ENCODE peak calls at places on chromosomes 3 and 15, in ten cellular contexts. One of them, this sample, is unnamed.

GRCh38 chr15:32861741-32862140 is 143.9 kb downstream of the GREM1 start:
- DNase-seq in heart left ventricle: no peak
- DNase-seq in H9: peak; percentile 40
- DNase-seq in IMR-90: peak; percentile 73
- DNase-seq in mammary epithelial cell: peak; percentile 37
- DNase-seq in left ventricle myocardium inferior: no peak
- DNase-seq in OCI-LY7: no peak
- DNase-seq in breast epithelium: no peak
- DNase-seq in upper lobe of right lung: peak; percentile 71
- DNase-seq in pancreas: no peak
- DNase-seq in this sample: no peak

GRCh38 chr3:184532940-184533732 is 28.4 kb upstream of the EPHB3 start:
- DNase-seq in heart left ventricle: no peak
- DNase-seq in H9: peak; percentile 10
- DNase-seq in IMR-90: no peak
- DNase-seq in mammary epithelial cell: no peak
- DNase-seq in left ventricle myocardium inferior: no peak
- DNase-seq in OCI-LY7: no peak
- DNase-seq in breast epithelium: no peak
- DNase-seq in upper lobe of right lung: no peak
- DNase-seq in pancreas: no peak
- DNase-seq in this sample: no peak

GRCh38 chr15:101651753-101652097 is 456 bp downstream of the TM2D3 start:
- DNase-seq in heart left ventricle: peak; percentile 64
- DNase-seq in H9: no peak
- DNase-seq in IMR-90: no peak
- DNase-seq in mammary epithelial cell: peak; percentile 43
- DNase-seq in left ventricle myocardium inferior: no peak
- DNase-seq in OCI-LY7: no peak
- DNase-seq in breast epithelium: no peak
- DNase-seq in upper lobe of right lung: no peak
- DNase-seq in pancreas: no peak
- DNase-seq in this sample: no peak

GRCh38 chr15:70099966-70100494 is 2.3 kb upstream of the TLE3 start:
- DNase-seq in heart left ventricle: no peak
- DNase-seq in H9: no peak
- DNase-seq in IMR-90: no peak
- DNase-seq in mammary epithelial cell: no peak
- DNase-seq in left ventricle myocardium inferior: no peak
- DNase-seq in OCI-LY7: peak; percentile 36
- DNase-seq in breast epithelium: no peak
- DNase-seq in upper lobe of right lung: no peak
- DNase-seq in pancreas: no peak
- DNase-seq in this sample: no peak

GRCh38 chr3:179991104-179991503 is 45.6 kb downstream of the PEX5L start:
- DNase-seq in heart left ventricle: no peak
- DNase-seq in H9: no peak
- DNase-seq in IMR-90: no peak
- DNase-seq in mammary epithelial cell: peak; percentile 16
- DNase-seq in left ventricle myocardium inferior: no peak
- DNase-seq in OCI-LY7: no peak
- DNase-seq in breast epithelium: no peak
- DNase-seq in upper lobe of right lung: no peak
- DNase-seq in pancreas: no peak
- DNase-seq in this sample: no peak

GRCh38 chr15:90918835-90919234 is 13.5 kb downstream of the HDDC3 start:
- DNase-seq in heart left ventricle: no peak
- DNase-seq in H9: no peak
- DNase-seq in IMR-90: no peak
- DNase-seq in mammary epithelial cell: no peak
- DNase-seq in left ventricle myocardium inferior: no peak
- DNase-seq in OCI-LY7: no peak
- DNase-seq in breast epithelium: no peak
- DNase-seq in upper lobe of right lung: no peak
- DNase-seq in pancreas: no peak
- DNase-seq in this sample: no peak

GRCh38 chr15:85427286-85428028 is 47.1 kb downstream of the AKAP13 start:
- DNase-seq in heart left ventricle: no peak
- DNase-seq in H9: no peak
- DNase-seq in IMR-90: no peak
- DNase-seq in mammary epithelial cell: no peak
- DNase-seq in left ventricle myocardium inferior: no peak
- DNase-seq in OCI-LY7: no peak
- DNase-seq in breast epithelium: no peak
- DNase-seq in upper lobe of right lung: no peak
- DNase-seq in pancreas: no peak
- DNase-seq in this sample: no peak

GRCh38 chr3:40970067-40970466 is 229.2 kb upstream of the CTNNB1 start:
- DNase-seq in heart left ventricle: no peak
- DNase-seq in H9: no peak
- DNase-seq in IMR-90: no peak
- DNase-seq in mammary epithelial cell: no peak
- DNase-seq in left ventricle myocardium inferior: no peak
- DNase-seq in OCI-LY7: no peak
- DNase-seq in breast epithelium: no peak
- DNase-seq in upper lobe of right lung: no peak
- DNase-seq in pancreas: no peak
- DNase-seq in this sample: no peak

DNA sequence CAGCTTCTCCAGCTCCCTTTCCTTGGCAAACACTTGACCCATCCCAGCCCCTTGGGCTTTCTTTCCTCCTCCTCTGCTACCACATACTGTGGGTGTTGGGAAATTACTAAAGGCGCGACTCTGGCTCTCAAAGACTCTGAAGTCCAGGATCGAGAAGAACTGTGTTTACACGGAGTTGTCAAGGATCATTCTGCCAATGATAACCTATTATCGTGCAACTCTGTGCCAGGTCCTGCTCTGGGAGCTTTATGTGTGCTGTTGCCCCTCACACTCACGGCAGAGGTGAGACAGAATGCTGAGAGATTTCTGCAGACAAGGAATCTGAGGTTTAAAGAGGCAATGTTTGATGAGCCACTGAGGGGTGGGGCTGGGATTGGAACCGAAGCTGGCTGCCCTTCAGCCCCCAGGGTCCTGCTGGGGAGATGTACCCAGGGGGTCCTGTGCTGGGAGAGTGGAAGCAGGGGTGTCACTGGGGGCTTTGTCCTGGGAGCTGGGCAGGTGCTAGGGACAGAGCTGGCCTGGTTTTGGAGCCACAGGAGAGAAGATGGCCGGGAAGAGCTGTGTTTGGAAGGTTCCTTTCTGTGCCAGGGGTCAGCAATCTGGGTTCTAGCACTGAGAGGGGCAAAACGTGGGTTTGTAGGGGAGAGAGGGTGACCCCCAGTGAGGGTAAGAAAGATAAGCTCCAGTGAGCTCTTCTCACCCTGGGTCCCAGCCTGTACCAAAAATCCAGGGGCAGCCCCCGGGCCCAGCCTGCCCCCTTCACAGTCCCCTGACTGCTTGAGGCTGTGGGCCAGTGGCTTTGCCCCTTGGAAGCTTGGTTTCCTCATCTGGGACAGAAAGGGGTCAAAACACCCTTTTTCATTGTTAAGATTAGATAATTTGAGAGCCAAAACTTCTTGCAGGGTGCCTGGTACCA is 69.4 kb downstream of the SMAD3 start:
- DNase-seq in heart left ventricle: no peak
- DNase-seq in H9: no peak
- DNase-seq in IMR-90: no peak
- DNase-seq in mammary epithelial cell: no peak
- DNase-seq in left ventricle myocardium inferior: no peak
- DNase-seq in OCI-LY7: no peak
- DNase-seq in breast epithelium: no peak
- DNase-seq in upper lobe of right lung: no peak
- DNase-seq in pancreas: no peak
- DNase-seq in this sample: peak; percentile 28
- H3K4me1 ChIP-seq in heart left ventricle: peaks cover 76% of the 10 kb centered on the region
- H3K4me1 ChIP-seq in H9: peaks cover 9% of the 10 kb centered on the region
- H3K4me1 ChIP-seq in IMR-90: peaks cover 73% of the 10 kb centered on the region
- H3K4me1 ChIP-seq in mammary epithelial cell: peaks cover 30% of the 10 kb centered on the region
- H3K4me1 ChIP-seq in left ventricle myocardium inferior: peaks cover 93% of the 10 kb centered on the region
- H3K4me1 ChIP-seq in OCI-LY7: peaks cover 62% of the 10 kb centered on the region
- H3K4me1 ChIP-seq in breast epithelium: peaks cover 14% of the 10 kb centered on the region
- H3K4me1 ChIP-seq in upper lobe of right lung: peaks cover 91% of the 10 kb centered on the region
- H3K4me1 ChIP-seq in pancreas: peaks cover 75% of the 10 kb centered on the region
- H3K4me1 ChIP-seq in this sample: peaks cover 43% of the 10 kb centered on the region

GRCh38 chr3:195896361-195897080 is 11.8 kb downstream of the TNK2 start:
- DNase-seq in heart left ventricle: peak; percentile 70
- DNase-seq in H9: no peak
- DNase-seq in IMR-90: peak; percentile 83
- DNase-seq in mammary epithelial cell: no peak
- DNase-seq in left ventricle myocardium inferior: peak; percentile 52
- DNase-seq in OCI-LY7: peak; percentile 19
- DNase-seq in breast epithelium: peak; percentile 40
- DNase-seq in upper lobe of right lung: no peak
- DNase-seq in pancreas: no peak
- DNase-seq in this sample: no peak

GRCh38 chr3:195895900-195896360 is 12.4 kb downstream of the TNK2 start:
- DNase-seq in heart left ventricle: peak; percentile 68
- DNase-seq in H9: no peak
- DNase-seq in IMR-90: no peak
- DNase-seq in mammary epithelial cell: peak; percentile 51
- DNase-seq in left ventricle myocardium inferior: peak; percentile 74
- DNase-seq in OCI-LY7: peak; percentile 79
- DNase-seq in breast epithelium: peak; percentile 78
- DNase-seq in upper lobe of right lung: peak; percentile 91
- DNase-seq in pancreas: peak; percentile 86
- DNase-seq in this sample: peak; percentile 65

GRCh38 chr3:195897081-195897852 is 11.1 kb downstream of the TNK2 start:
- DNase-seq in heart left ventricle: no peak
- DNase-seq in H9: no peak
- DNase-seq in IMR-90: peak; percentile 74
- DNase-seq in mammary epithelial cell: peak; percentile 93
- DNase-seq in left ventricle myocardium inferior: no peak
- DNase-seq in OCI-LY7: no peak
- DNase-seq in breast epithelium: peak; percentile 70
- DNase-seq in upper lobe of right lung: no peak
- DNase-seq in pancreas: peak; percentile 27
- DNase-seq in this sample: no peak

GRCh38 chr3:195899701-195900425 is 8.5 kb downstream of the TNK2 start:
- DNase-seq in heart left ventricle: no peak
- DNase-seq in H9: no peak
- DNase-seq in IMR-90: no peak
- DNase-seq in mammary epithelial cell: no peak
- DNase-seq in left ventricle myocardium inferior: no peak
- DNase-seq in OCI-LY7: no peak
- DNase-seq in breast epithelium: no peak
- DNase-seq in upper lobe of right lung: no peak
- DNase-seq in pancreas: peak; percentile 37
- DNase-seq in this sample: no peak

GRCh38 chr3:195897853-195898415 is 10.4 kb downstream of the TNK2 start:
- DNase-seq in heart left ventricle: no peak
- DNase-seq in H9: no peak
- DNase-seq in IMR-90: no peak
- DNase-seq in mammary epithelial cell: no peak
- DNase-seq in left ventricle myocardium inferior: no peak
- DNase-seq in OCI-LY7: no peak
- DNase-seq in breast epithelium: peak; percentile 36
- DNase-seq in upper lobe of right lung: no peak
- DNase-seq in pancreas: peak; percentile 17
- DNase-seq in this sample: no peak
- TF ChIP-seq CTCF in heart left ventricle: no peak
- TF ChIP-seq CTCF in H9: peak; percentile 47
- TF ChIP-seq CTCF in IMR-90: no peak
- TF ChIP-seq CTCF in mammary epithelial cell: peak; percentile 45
- TF ChIP-seq CTCF in left ventricle myocardium inferior: no peak
- TF ChIP-seq CTCF in OCI-LY7: no peak
- TF ChIP-seq CTCF in breast epithelium: no peak
- TF ChIP-seq CTCF in upper lobe of right lung: no peak
- TF ChIP-seq CTCF in pancreas: no peak
- TF ChIP-seq CTCF in this sample: no peak

DNA sequence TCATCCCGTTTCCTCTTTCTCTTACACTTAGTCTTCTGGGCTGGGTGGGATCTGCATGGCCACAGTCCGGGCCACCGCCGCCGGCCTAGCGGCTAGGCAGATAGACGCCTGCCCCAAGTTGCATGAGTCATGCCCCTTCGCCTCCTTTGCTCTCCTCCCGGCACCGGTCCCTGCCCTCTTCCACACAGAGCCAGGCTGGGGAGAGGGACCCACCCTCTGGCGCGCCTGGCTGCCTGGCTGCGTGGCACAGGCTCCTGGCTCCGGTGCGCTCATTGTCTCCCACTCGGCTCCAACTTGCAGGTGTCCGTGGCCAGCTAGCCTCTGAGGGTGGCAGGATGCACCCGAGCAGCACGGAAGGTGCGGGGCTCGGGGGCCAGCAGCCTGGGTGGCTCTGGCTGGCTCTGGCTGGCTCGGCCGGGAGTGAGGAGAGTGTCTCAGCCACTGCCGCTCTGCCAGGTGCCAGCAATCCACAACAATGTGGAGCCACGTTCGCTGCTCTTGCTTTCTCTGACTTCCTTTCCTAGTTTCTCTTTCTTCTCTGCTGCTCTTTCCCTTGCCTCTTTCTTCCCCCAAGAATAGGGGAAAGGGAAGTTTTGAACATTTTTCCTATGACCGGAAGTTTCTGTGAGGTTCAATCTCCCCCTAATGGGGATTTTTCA is 22.4 kb upstream of the MTHFS start:
- DNase-seq in heart left ventricle: no peak
- DNase-seq in H9: peak; percentile 86
- DNase-seq in IMR-90: no peak
- DNase-seq in mammary epithelial cell: no peak
- DNase-seq in left ventricle myocardium inferior: no peak
- DNase-seq in OCI-LY7: no peak
- DNase-seq in breast epithelium: no peak
- DNase-seq in upper lobe of right lung: no peak
- DNase-seq in pancreas: no peak
- DNase-seq in this sample: no peak
- H3K9me3 ChIP-seq in heart left ventricle: peaks cover 80% of the 10 kb centered on the region
- H3K9me3 ChIP-seq in H9: peaks cover 14% of the 10 kb centered on the region
- H3K9me3 ChIP-seq in IMR-90: peaks cover 45% of the 10 kb centered on the region
- H3K9me3 ChIP-seq in mammary epithelial cell: peaks cover 45% of the 10 kb centered on the region
- H3K9me3 ChIP-seq in left ventricle myocardium inferior: peaks cover 81% of the 10 kb centered on the region
- H3K9me3 ChIP-seq in OCI-LY7: peaks cover 74% of the 10 kb centered on the region
- H3K9me3 ChIP-seq in breast epithelium: peaks cover 56% of the 10 kb centered on the region
- H3K9me3 ChIP-seq in upper lobe of right lung: peaks cover 69% of the 10 kb centered on the region
- H3K9me3 ChIP-seq in pancreas: no peaks in the 10 kb centered on the region
- H3K9me3 ChIP-seq in this sample: peaks cover 35% of the 10 kb centered on the region

GRCh38 chr3:76438971-76439370 is 600.9 kb upstream of the ROBO2 start:
- DNase-seq in heart left ventricle: no peak
- DNase-seq in H9: no peak
- DNase-seq in IMR-90: peak; percentile 77
- DNase-seq in mammary epithelial cell: no peak
- DNase-seq in left ventricle myocardium inferior: no peak
- DNase-seq in OCI-LY7: no peak
- DNase-seq in breast epithelium: no peak
- DNase-seq in upper lobe of right lung: no peak
- DNase-seq in pancreas: no peak
- DNase-seq in this sample: no peak

GRCh38 chr3:76436895-76437294 is 603.0 kb upstream of the ROBO2 start:
- DNase-seq in heart left ventricle: no peak
- DNase-seq in H9: no peak
- DNase-seq in IMR-90: peak; percentile 79
- DNase-seq in mammary epithelial cell: no peak
- DNase-seq in left ventricle myocardium inferior: no peak
- DNase-seq in OCI-LY7: no peak
- DNase-seq in breast epithelium: no peak
- DNase-seq in upper lobe of right lung: no peak
- DNase-seq in pancreas: no peak
- DNase-seq in this sample: no peak

DNA sequence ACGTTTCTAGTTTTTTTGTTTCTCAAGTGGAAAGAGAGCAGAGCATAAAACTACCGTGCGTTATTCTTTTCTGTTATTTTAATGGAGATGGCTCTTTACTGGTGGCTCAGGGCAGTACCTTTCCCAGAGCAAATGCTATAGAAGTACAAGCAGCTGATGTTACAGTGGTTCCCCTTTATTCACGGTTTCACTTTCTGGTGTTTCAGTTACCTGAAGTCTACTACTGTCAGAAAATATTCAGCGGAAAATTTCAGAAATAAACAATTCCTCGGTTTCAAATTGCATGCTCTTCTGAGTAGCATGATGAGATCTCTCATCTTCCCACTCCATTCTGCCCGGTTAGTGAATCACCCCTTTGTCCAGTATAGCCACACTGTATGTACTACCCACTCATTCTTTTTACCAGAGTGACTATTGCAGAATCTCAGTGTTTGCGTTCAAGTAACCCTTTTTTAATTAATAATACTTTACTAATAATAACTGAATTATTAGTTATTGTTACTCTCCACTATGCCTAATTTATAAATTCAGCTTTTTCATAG is 597.5 kb upstream of the ROBO2 start:
- DNase-seq in heart left ventricle: no peak
- DNase-seq in H9: no peak
- DNase-seq in IMR-90: peak; percentile 81
- DNase-seq in mammary epithelial cell: no peak
- DNase-seq in left ventricle myocardium inferior: no peak
- DNase-seq in OCI-LY7: no peak
- DNase-seq in breast epithelium: no peak
- DNase-seq in upper lobe of right lung: no peak
- DNase-seq in pancreas: no peak
- DNase-seq in this sample: no peak
- H3K4me1 ChIP-seq in heart left ventricle: no peaks in the 10 kb centered on the region
- H3K4me1 ChIP-seq in H9: no peaks in the 10 kb centered on the region
- H3K4me1 ChIP-seq in IMR-90: peaks cover 3% of the 10 kb centered on the region
- H3K4me1 ChIP-seq in mammary epithelial cell: no peaks in the 10 kb centered on the region
- H3K4me1 ChIP-seq in left ventricle myocardium inferior: no peaks in the 10 kb centered on the region
- H3K4me1 ChIP-seq in OCI-LY7: no peaks in the 10 kb centered on the region
- H3K4me1 ChIP-seq in breast epithelium: no peaks in the 10 kb centered on the region
- H3K4me1 ChIP-seq in upper lobe of right lung: no peaks in the 10 kb centered on the region
- H3K4me1 ChIP-seq in pancreas: no peaks in the 10 kb centered on the region
- H3K4me1 ChIP-seq in this sample: no peaks in the 10 kb centered on the region

This sample was measured in CD8-positive, alpha-beta T cell.